ENCODE peak calls at places on chromosome 4, in four cellular contexts. S, U, N and W are unnamed samples.

GRCh38 chr4:124085561-124086180 is 626.9 kb downstream of the ANKRD50 start:
- DNase-seq in S (no peak), U (no peak), N (no peak), W (no peak)

GRCh38 chr4:82360298-82361177 is 13.3 kb downstream of the HNRNPD start:
- DNase-seq in S (peak; percentile 30), U (no peak), N (no peak), W (no peak)

GRCh38 chr4:83582289-83582756 is 46.4 kb downstream of the GPAT3 start:
- DNase-seq in S (no peak), U (no peak), N (no peak), W (no peak)

GRCh38 chr4:108072300-108072699 is 82.6 kb downstream of the HADH start:
- DNase-seq in S (no peak), U (peak; percentile 38), N (no peak), W (no peak)

GRCh38 chr4:3660086-3660927 is 105.9 kb upstream of the ADRA2C start:
- DNase-seq in S (no peak), U (no peak), N (no peak), W (no peak)

GRCh38 chr4:146436423-146437162 is 85.1 kb downstream of the SLC10A7 start:
- DNase-seq in S (no peak), U (no peak), N (no peak), W (no peak)

GRCh38 chr4:94486372-94486801 is 34.6 kb downstream of the PDLIM5 start:
- DNase-seq in S (no peak), U (no peak), N (no peak), W (no peak)

GRCh38 chr4:26204911-26205368 is 115.9 kb upstream of the RBPJ start:
- DNase-seq in S (no peak), U (no peak), N (no peak), W (no peak)

GRCh38 chr4:8410641-8411271 is 29.8 kb downstream of the ACOX3 start:
- DNase-seq in S (peak; percentile 88), U (no peak), N (peak; percentile 80), W (peak; percentile 85)

GRCh38 chr4:22170353-22170752 is 221.8 kb upstream of the KCNIP4 start:
- DNase-seq in S (no peak), U (no peak), N (no peak), W (no peak)

GRCh38 chr4:165992263-165992662 is 119.2 kb downstream of the TLL1 start:
- DNase-seq in S (no peak), U (no peak), N (no peak), W (no peak)

GRCh38 chr4:116705466-116705865 is 379.9 kb downstream of the TRAM1L1 start:
- DNase-seq in S (no peak), U (no peak), N (no peak), W (no peak)

GRCh38 chr4:22090655-22091350 is 142.2 kb upstream of the KCNIP4 start:
- DNase-seq in S (no peak), U (no peak), N (no peak), W (no peak)

GRCh38 chr4:138919094-138919936 is 96.3 kb upstream of the NOCT start:
- DNase-seq in S (peak; percentile 54), U (peak; percentile 11), N (peak; percentile 49), W (peak; percentile 86)

GRCh38 chr4:188714907-188715306 is 575.7 kb downstream of the TRIML1 start:
- DNase-seq in S (no peak), U (no peak), N (no peak), W (no peak)

GRCh38 chr4:47482326-47482725 is 2.7 kb upstream of the ATP10D start:
- DNase-seq in S (no peak), U (no peak), N (no peak), W (no peak)

GRCh38 chr4:126991965-126992364 is 640.8 kb upstream of the INTU start:
- DNase-seq in S (no peak), U (no peak), N (no peak), W (no peak)

GRCh38 chr4:112677519-112678091 is 40.7 kb downstream of the LARP7 start:
- DNase-seq in S (no peak), U (no peak), N (peak; percentile 14), W (peak; percentile 14)

GRCh38 chr4:124090007-124090406 is 622.5 kb downstream of the ANKRD50 start:
- DNase-seq in S (no peak), U (no peak), N (no peak), W (no peak)

GRCh38 chr4:16669036-16669435 is 229.4 kb downstream of the LDB2 start:
- DNase-seq in S (no peak), U (no peak), N (no peak), W (no peak)

GRCh38 chr4:99405433-99406115 is 29.6 kb downstream of the ADH7 start:
- DNase-seq in S (peak; percentile 24), U (peak; percentile 38), N (peak; percentile 74), W (peak; percentile 90)

GRCh38 chr4:122793811-122794210 is 32.8 kb upstream of the FGF2 start:
- DNase-seq in S (no peak), U (no peak), N (no peak), W (no peak)

GRCh38 chr4:1152284-1152683 is 20.1 kb downstream of the SPON2 start:
- DNase-seq in S (no peak), U (no peak), N (no peak), W (no peak)

GRCh38 chr4:8163436-8164193 is 5.0 kb upstream of the ABLIM2 start:
- DNase-seq in S (no peak), U (no peak), N (no peak), W (no peak)

GRCh38 chr4:96170198-96170597 is 330.3 kb downstream of the PDHA2 start:
- DNase-seq in S (peak; percentile 14), U (no peak), N (no peak), W (peak; percentile 58)

GRCh38 chr4:11546391-11547160 is 117.9 kb upstream of the HS3ST1 start:
- DNase-seq in S (no peak), U (no peak), N (no peak), W (no peak)

GRCh38 chr4:183348706-183349659 is 26.8 kb upstream of the CLDN24 start:
- DNase-seq in S (no peak), U (no peak), N (no peak), W (no peak)

GRCh38 chr4:105990933-105991332 is 95.7 kb downstream of the NPNT start:
- DNase-seq in S (peak; percentile 23), U (no peak), N (no peak), W (no peak)

GRCh38 chr4:174303687-174304086 is 20.0 kb downstream of the CEP44 start:
- DNase-seq in S (no peak), U (no peak), N (no peak), W (no peak)

DNA sequence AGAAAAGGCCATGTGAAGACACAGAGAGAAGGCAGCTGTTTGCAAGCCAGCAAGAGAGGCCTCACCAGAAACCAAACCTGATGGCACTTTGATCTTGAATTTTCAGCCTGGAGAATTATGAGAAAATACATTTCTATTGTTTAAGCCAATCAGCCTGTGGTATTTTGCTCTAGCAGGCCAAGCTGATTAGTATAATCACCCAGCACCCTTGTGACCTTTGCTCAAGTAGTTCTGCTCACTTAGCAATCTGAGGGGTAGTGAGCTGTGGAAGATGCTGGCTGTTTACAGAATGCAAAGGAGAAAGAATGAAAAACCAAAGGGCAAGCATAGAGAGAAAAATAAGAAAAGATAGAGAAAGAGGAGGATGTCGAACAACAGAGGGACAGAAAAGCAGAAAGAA is 396.4 kb upstream of the BOD1L1 start:
- DNase-seq in S (no peak), U (no peak), N (no peak), W (no peak)
- TF ChIP-seq TCF12 in S (no peak), U (no peak), N (no peak), W (no peak)

DNA sequence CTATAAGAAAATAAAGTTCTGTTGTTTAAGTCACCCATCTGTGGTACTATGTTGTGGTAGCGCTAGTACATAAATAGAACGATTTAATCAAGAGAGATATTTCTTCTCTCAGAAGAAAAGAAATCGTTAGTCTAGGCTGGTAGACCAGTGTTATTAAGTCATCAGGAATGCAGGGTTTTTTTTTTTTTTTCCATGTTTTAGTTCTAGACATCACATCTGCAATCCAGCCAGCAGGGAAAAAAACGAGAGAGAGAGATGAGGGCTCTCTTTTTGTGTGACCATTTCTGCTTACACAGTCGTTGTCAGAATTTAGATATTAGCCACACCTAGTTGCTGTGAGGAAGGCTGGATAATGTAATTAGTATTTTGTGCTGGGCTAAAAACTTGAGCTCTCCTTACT is 417.4 kb downstream of the TMA16 start:
- DNase-seq in S (no peak), U (no peak), N (no peak), W (no peak)
- TF ChIP-seq TCF12 in S (no peak), U (no peak), N (no peak), W (no peak)

GRCh38 chr4:55125087-55125721 is at the start of gene KDR:
- DNase-seq in S (peak; percentile 82), U (no peak), N (no peak), W (no peak)
- TF ChIP-seq TCF12 in S (no peak), U (no peak), N (no peak), W (no peak)

GRCh38 chr4:110128092-110128989 is 70.1 kb downstream of the ELOVL6 start:
- DNase-seq in S (no peak), U (no peak), N (no peak), W (no peak)

GRCh38 chr4:110120506-110120905 is 77.9 kb downstream of the ELOVL6 start:
- DNase-seq in S (no peak), U (no peak), N (no peak), W (no peak)

GRCh38 chr4:110122201-110122600 is 76.2 kb downstream of the ELOVL6 start:
- DNase-seq in S (no peak), U (no peak), N (no peak), W (no peak)

GRCh38 chr4:110129544-110129943 is 68.9 kb downstream of the ELOVL6 start:
- DNase-seq in S (no peak), U (no peak), N (no peak), W (no peak)

DNA sequence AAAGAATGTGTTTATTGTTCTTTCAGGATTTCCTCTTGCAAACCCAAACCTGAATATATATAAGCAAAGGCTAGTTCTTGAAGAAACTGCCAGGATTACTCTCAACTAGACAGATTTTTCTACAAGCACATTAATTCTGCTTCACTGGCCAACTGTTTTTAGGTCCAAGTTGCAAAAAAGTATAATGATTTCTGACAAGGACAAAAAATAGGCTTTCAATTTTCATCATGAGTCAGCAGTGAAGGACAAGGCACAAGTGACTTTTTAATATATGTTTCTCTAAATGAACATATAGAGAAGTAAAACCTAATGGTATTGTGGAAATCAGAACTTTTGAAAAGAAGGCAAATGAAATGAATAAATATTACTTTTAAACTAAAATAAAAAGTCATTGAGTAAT is 73.7 kb downstream of the ELOVL6 start:
- DNase-seq in S (no peak), U (peak; percentile 40), N (no peak), W (no peak)
- TF ChIP-seq TCF12 in S (no peak), U (no peak), N (no peak), W (no peak)